ENCODE peak calls at places on chromosomes 4 and X, in seven cellular contexts. I is tibial artery, S is lung, X is astrocyte, M is GM23338, F is A673, H is ovary. W is an unnamed sample.

GRCh38 chrX:18290200-18290599 is 64.3 kb downstream of the SCML2 start:
- DNase-seq in I (no peak), S (no peak), X (no peak), M (peak; percentile 49), F (no peak), H (no peak), W (no peak)

GRCh38 chrX:63855896-63856295 is 70.9 kb upstream of the ARHGEF9 start:
- DNase-seq in I (no peak), S (no peak), X (peak; percentile 8), M (no peak), F (no peak), H (no peak), W (no peak)

GRCh38 chr4:804804-805203 is 21.1 kb downstream of the CPLX1 start:
- DNase-seq in I (no peak), S (no peak), X (no peak), M (no peak), F (no peak), H (no peak), W (no peak)

GRCh38 chrX:107565916-107566602 is 62.3 kb upstream of the PRPS1 start:
- DNase-seq in I (no peak), S (no peak), X (peak; percentile 79), M (peak; percentile 78), F (peak; percentile 5), H (no peak), W (no peak)

GRCh38 chr4:110207233-110207632 is 8.8 kb upstream of the ELOVL6 start:
- DNase-seq in I (no peak), S (no peak), X (no peak), M (no peak), F (no peak), H (no peak), W (no peak)

GRCh38 chr4:94757192-94758140 is at the start of gene BMPR1B:
- DNase-seq in I (peak; percentile 65), S (no peak), X (peak; percentile 72), M (peak; percentile 60), F (peak; percentile 80), H (peak; percentile 67), W (no peak)

GRCh38 chr4:86221076-86221475 is 138.8 kb downstream of the MAPK10 start:
- DNase-seq in I (no peak), S (no peak), X (peak; percentile 55), M (no peak), F (no peak), H (no peak), W (no peak)

GRCh38 chrX:143500751-143501150 is 16.5 kb downstream of the SPANXN3 start:
- DNase-seq in I (no peak), S (no peak), X (no peak), M (no peak), F (no peak), H (no peak), W (no peak)

GRCh38 chrX:53440101-53440500 is 5.9 kb upstream of the HSD17B10 start:
- DNase-seq in I (no peak), S (no peak), X (no peak), M (no peak), F (no peak), H (no peak), W (no peak)

GRCh38 chrX:151596282-151596681 is 32.8 kb downstream of the PASD1 start:
- DNase-seq in I (no peak), S (no peak), X (no peak), M (peak; percentile 2), F (peak; percentile 3), H (no peak), W (no peak)

GRCh38 chrX:1026263-1027015 is 186.0 kb downstream of the CRLF2 start:
- DNase-seq in I (no peak), S (no peak), X (no peak), M (no peak), F (no peak), H (no peak), W (no peak)

GRCh38 chr4:42483426-42484379 is 86.4 kb downstream of the SHISA3 start:
- DNase-seq in I (no peak), S (no peak), X (peak; percentile 31), M (no peak), F (no peak), H (no peak), W (no peak)

GRCh38 chr4:122764071-122764807 is 31.7 kb downstream of the BBS12 start:
- DNase-seq in I (no peak), S (no peak), X (peak; percentile 69), M (no peak), F (no peak), H (no peak), W (no peak)

GRCh38 chr4:7763788-7764187 is 175.9 kb downstream of the AFAP1 start:
- DNase-seq in I (no peak), S (no peak), X (peak; percentile 88), M (no peak), F (no peak), H (no peak), W (no peak)

GRCh38 chr4:123709336-123709735 is 312.7 kb downstream of the SPRY1 start:
- DNase-seq in I (no peak), S (no peak), X (no peak), M (no peak), F (peak; percentile 19), H (no peak), W (peak; percentile 29)

GRCh38 chrX:1430451-1430850 is 22.3 kb downstream of the ASMTL start:
- DNase-seq in I (no peak), S (no peak), X (no peak), M (no peak), F (no peak), H (no peak), W (no peak)

GRCh38 chr4:66062044-66062443 is 391.8 kb upstream of the EPHA5 start:
- DNase-seq in I (no peak), S (no peak), X (peak; percentile 27), M (no peak), F (peak; percentile 1), H (no peak), W (no peak)

GRCh38 chr4:152961041-152961751 is 25.1 kb downstream of the FHDC1 start:
- DNase-seq in I (peak; percentile 70), S (no peak), X (no peak), M (no peak), F (no peak), H (no peak), W (no peak)

GRCh38 chr4:23305026-23305425 is 584.8 kb downstream of the PPARGC1A start:
- DNase-seq in I (no peak), S (no peak), X (peak; percentile 45), M (no peak), F (no peak), H (no peak), W (no peak)

GRCh38 chr4:17324431-17324830 is 187.5 kb downstream of the QDPR start:
- DNase-seq in I (no peak), S (no peak), X (peak; percentile 41), M (peak; percentile 81), F (peak; percentile 82), H (peak; percentile 41), W (no peak)

GRCh38 chrX:21963226-21963625 is 22.7 kb downstream of the SMS start:
- DNase-seq in I (no peak), S (no peak), X (no peak), M (no peak), F (no peak), H (no peak), W (no peak)

GRCh38 chr4:188346171-188346809 is 207.0 kb downstream of the TRIML1 start:
- DNase-seq in I (no peak), S (no peak), X (no peak), M (no peak), F (no peak), H (no peak), W (no peak)

GRCh38 chr4:12041828-12042227 is 613.1 kb upstream of the HS3ST1 start:
- DNase-seq in I (no peak), S (no peak), X (no peak), M (peak; percentile 57), F (no peak), H (no peak), W (peak; percentile 3)

GRCh38 chr4:185369729-185370128 is 26.0 kb downstream of the LRP2BP start:
- DNase-seq in I (no peak), S (no peak), X (no peak), M (no peak), F (no peak), H (no peak), W (no peak)

DNA sequence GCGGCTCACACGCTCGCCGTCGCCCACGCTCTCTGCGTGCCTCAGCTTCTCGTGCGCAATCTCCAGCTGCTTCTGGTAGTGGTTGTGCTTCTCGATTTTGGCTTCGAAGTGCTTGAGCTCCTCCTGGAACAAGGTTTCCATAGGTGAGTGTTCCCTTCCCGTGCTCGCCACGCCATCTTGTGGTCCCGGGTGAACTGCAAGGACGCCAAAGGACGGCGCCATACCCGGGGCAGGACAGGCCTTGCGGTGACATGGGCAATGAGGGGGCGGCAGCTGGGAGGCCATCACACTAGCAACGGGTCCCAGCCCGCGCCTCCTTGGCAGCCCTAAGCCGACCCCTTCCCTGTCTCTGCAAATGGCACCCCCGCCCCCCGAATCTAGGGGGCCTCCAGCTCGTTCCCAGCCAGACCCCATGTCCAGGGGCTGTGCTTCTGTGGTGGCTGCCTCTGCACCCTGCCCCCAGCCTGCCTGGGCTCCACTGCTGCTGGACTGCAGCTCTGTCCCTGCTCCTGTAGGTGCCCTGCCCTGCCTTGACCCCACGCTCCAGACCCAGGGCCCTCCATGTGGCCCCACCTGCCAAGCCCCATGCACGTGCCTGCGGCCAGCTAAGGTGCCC is 17.3 kb downstream of the LRPAP1 start:
- DNase-seq in I (no peak), S (no peak), X (no peak), M (peak; percentile 64), F (no peak), H (no peak), W (no peak)
- TF ChIP-seq CTCF in I (no peak), S (no peak), X (no peak), M (peak; percentile 52), F (peak; percentile 43), H (no peak), W (no peak)

GRCh38 chr4:104425003-104425402 is 69.7 kb downstream of the CXXC4 start:
- DNase-seq in I (no peak), S (no peak), X (no peak), M (no peak), F (peak; percentile 33), H (no peak), W (no peak)

GRCh38 chr4:104420766-104421165 is 73.9 kb downstream of the CXXC4 start:
- DNase-seq in I (no peak), S (no peak), X (peak; percentile 16), M (peak; percentile 60), F (peak; percentile 23), H (no peak), W (no peak)

GRCh38 chr4:104425948-104426347 is 68.7 kb downstream of the CXXC4 start:
- DNase-seq in I (no peak), S (no peak), X (no peak), M (no peak), F (no peak), H (no peak), W (no peak)

GRCh38 chr4:104421576-104421975 is 73.1 kb downstream of the CXXC4 start:
- DNase-seq in I (no peak), S (no peak), X (peak; percentile 36), M (peak; percentile 25), F (no peak), H (no peak), W (no peak)

GRCh38 chr4:104424368-104424921 is 70.2 kb downstream of the CXXC4 start:
- DNase-seq in I (no peak), S (no peak), X (no peak), M (no peak), F (no peak), H (no peak), W (peak; percentile 23)
- H3K4me3 ChIP-seq in I (no peak overlapping the region), S (no peak overlapping the region), X (peak overlapping the region; percentile 59), M (no peak overlapping the region), F (peak overlapping the region; percentile 17), H (peak overlapping the region; percentile 19), W (no peak overlapping the region)

GRCh38 chr4:140095694-140096482 is 58.1 kb downstream of the MAML3 start:
- DNase-seq in I (no peak), S (no peak), X (peak; percentile 100), M (no peak), F (peak; percentile 93), H (no peak), W (peak; percentile 43)
- H3K4me1 ChIP-seq in I (peaks cover 35% of the 10 kb centered on the region), S (peaks cover 30% of the 10 kb centered on the region), X (peaks cover 70% of the 10 kb centered on the region), M (peaks cover 45% of the 10 kb centered on the region), F (peaks cover 76% of the 10 kb centered on the region), H (peaks cover 18% of the 10 kb centered on the region), W (peaks cover 20% of the 10 kb centered on the region)

GRCh38 chrX:150365051-150365952 is 2.2 kb downstream of the MAMLD1 start:
- DNase-seq in I (peak; percentile 85), S (peak; percentile 47), X (peak; percentile 37), M (peak; percentile 73), F (peak; percentile 79), H (peak; percentile 83), W (peak; percentile 74)
- TF ChIP-seq CTCF in I (peak; percentile 62), S (peak; percentile 26), X (peak; percentile 19), M (no peak), F (peak; percentile 63), H (peak; percentile 30), W (no peak)